ENCODE peak calls at places on chromosomes 12 and 14, in nine cellular contexts. D, N, H, W, X, Q, G, K and F are unnamed samples.

GRCh38 chr12:120257041-120257821 is 8.3 kb downstream of the PXN start:
- DNase-seq in D (peak; percentile 88), N (peak; percentile 86), H (no peak), W (peak; percentile 86), X (no peak), Q (peak; percentile 92), G (peak; percentile 32), K (no peak), F (no peak)

GRCh38 chr14:63204407-63205280 is at the start of gene RHOJ:
- DNase-seq in D (no peak), N (no peak), H (no peak), W (peak; percentile 24), X (no peak), Q (peak; percentile 47), G (no peak), K (no peak), F (no peak)

GRCh38 chr14:74510955-74511354 is 17.4 kb downstream of the ISCA2 start:
- DNase-seq in D (peak; percentile 85), N (no peak), H (no peak), W (peak; percentile 62), X (no peak), Q (peak; percentile 52), G (no peak), K (no peak), F (no peak)

GRCh38 chr14:88792572-88793258 is at the start of gene EML5:
- DNase-seq in D (peak; percentile 90), N (no peak), H (peak; percentile 77), W (peak; percentile 71), X (peak; percentile 60), Q (peak; percentile 31), G (peak; percentile 62), K (peak; percentile 79), F (peak; percentile 72)

GRCh38 chr12:89167986-89168385 is 184.3 kb downstream of the DUSP6 start:
- DNase-seq in D (no peak), N (no peak), H (no peak), W (no peak), X (no peak), Q (no peak), G (no peak), K (no peak), F (no peak)

GRCh38 chr12:83996671-83997070 is 915.9 kb downstream of the SLC6A15 start:
- DNase-seq in D (no peak), N (no peak), H (no peak), W (no peak), X (no peak), Q (no peak), G (no peak), K (no peak), F (no peak)

GRCh38 chr14:29216316-29216715 is 449.7 kb downstream of the FOXG1 start:
- DNase-seq in D (no peak), N (no peak), H (no peak), W (no peak), X (no peak), Q (no peak), G (no peak), K (no peak), F (no peak)

GRCh38 chr14:71165121-71165574 is 257.9 kb downstream of the PCNX1 start:
- DNase-seq in D (no peak), N (no peak), H (no peak), W (peak; percentile 7), X (no peak), Q (peak; percentile 54), G (no peak), K (no peak), F (no peak)

GRCh38 chr12:47986832-47987231 is 17.4 kb downstream of the COL2A1 start:
- DNase-seq in D (no peak), N (no peak), H (no peak), W (no peak), X (no peak), Q (no peak), G (no peak), K (no peak), F (no peak)

GRCh38 chr14:22428681-22429315 is 160.2 kb downstream of the DAD1 start:
- DNase-seq in D (no peak), N (no peak), H (no peak), W (peak; percentile 67), X (no peak), Q (peak; percentile 62), G (no peak), K (no peak), F (no peak)

GRCh38 chr12:114744696-114745095 is 60.7 kb upstream of the TBX3 start:
- DNase-seq in D (no peak), N (no peak), H (no peak), W (peak; percentile 71), X (no peak), Q (no peak), G (no peak), K (no peak), F (no peak)

GRCh38 chr12:27185234-27186045 is 58.6 kb upstream of the STK38L start:
- DNase-seq in D (no peak), N (no peak), H (no peak), W (peak; percentile 91), X (no peak), Q (peak; percentile 99), G (no peak), K (no peak), F (no peak)

GRCh38 chr14:90288646-90289355 is 32.4 kb downstream of the PSMC1 start:
- DNase-seq in D (no peak), N (no peak), H (no peak), W (no peak), X (peak; percentile 54), Q (no peak), G (no peak), K (no peak), F (no peak)

GRCh38 chr14:69532561-69533335 is 41.9 kb downstream of the CCDC177 start:
- DNase-seq in D (no peak), N (no peak), H (no peak), W (peak; percentile 8), X (no peak), Q (no peak), G (no peak), K (no peak), F (no peak)

GRCh38 chr14:90412058-90412457 is 15.2 kb downstream of the CALM1 start:
- DNase-seq in D (peak; percentile 39), N (no peak), H (no peak), W (no peak), X (no peak), Q (no peak), G (no peak), K (no peak), F (no peak)

GRCh38 chr12:701896-702539 is 38.8 kb upstream of the NINJ2 start:
- DNase-seq in D (no peak), N (no peak), H (no peak), W (no peak), X (no peak), Q (no peak), G (no peak), K (no peak), F (no peak)

GRCh38 chr12:30531731-30532678 is 163.7 kb downstream of the IPO8 start:
- DNase-seq in D (no peak), N (no peak), H (no peak), W (no peak), X (no peak), Q (no peak), G (no peak), K (no peak), F (no peak)